ENCODE peak calls at places on chromosome 11, in ten cellular contexts. X is AG09309; E is HL-60; W is mammary epithelial cell; Z is lung; T is Panc1; G is naive thymus-derived CD4-positive, alpha-beta T cell; V is GM23338; D is neuronal stem cell; N is upper lobe of right lung. K is an unnamed sample.

GRCh38 chr11:44865866-44866272 is 84.8 kb downstream of the TP53I11 start:
- DNase-seq in V (no peak), D (no peak), G (no peak), T (no peak), N (no peak), Z (no peak), W (no peak), E (no peak), X (no peak), K (no peak)

GRCh38 chr11:120089036-120090001 is 48.6 kb downstream of the TRIM29 start:
- DNase-seq in E (no peak), W (no peak), V (no peak), T (no peak), G (no peak), Z (no peak), N (peak), X (no peak), D (no peak), K (no peak)

GRCh38 chr11:134667175-134667500 is 255.1 kb upstream of the B3GAT1 start:
- DNase-seq in E (no peak), N (no peak), G (no peak), Z (peak), T (no peak), W (no peak), X (no peak), D (no peak), V (no peak), K (no peak)

GRCh38 chr11:100562102-100562501 is 125.0 kb upstream of the ARHGAP42 start:
- DNase-seq in D (no peak), X (peak), E (no peak), N (no peak), Z (no peak), T (no peak), G (no peak), V (no peak), W (peak), K (peak)

GRCh38 chr11:8019671-8020597 is 32.8 kb downstream of the EIF3F start:
- DNase-seq in V (peak), X (no peak), Z (no peak), G (peak), D (no peak), W (peak), T (no peak), N (peak), E (no peak), K (no peak)

GRCh38 chr11:131889146-131889577 is 518.7 kb downstream of the NTM start:
- DNase-seq in G (no peak), D (no peak), V (peak), T (no peak), N (no peak), W (peak), Z (no peak), E (no peak), X (peak), K (peak)

GRCh38 chr11:128513915-128514681 is 73.3 kb downstream of the ETS1 start:
- DNase-seq in Z (no peak), G (peak), W (no peak), V (no peak), E (no peak), X (no peak), N (no peak), T (no peak), D (no peak), K (no peak)

GRCh38 chr11:111162306-111162705 is 83.2 kb upstream of the POU2AF2 start:
- DNase-seq in Z (no peak), N (no peak), T (no peak), V (no peak), W (peak), G (no peak), X (no peak), E (no peak), D (no peak), K (no peak)

GRCh38 chr11:76241243-76242000 is 35.1 kb upstream of the WNT11 start:
- DNase-seq in T (no peak), N (no peak), E (no peak), Z (no peak), G (no peak), W (no peak), V (no peak), D (no peak), X (no peak), K (no peak)

GRCh38 chr11:93519179-93519578 is 24.0 kb downstream of the SMCO4 start:
- DNase-seq in W (no peak), G (no peak), Z (no peak), D (no peak), E (no peak), N (no peak), X (no peak), V (no peak), T (no peak), K (no peak)

GRCh38 chr11:117641008-117641915 is 155.8 kb downstream of the DSCAML1 start:
- DNase-seq in W (no peak), E (no peak), T (no peak), Z (no peak), V (no peak), G (no peak), N (peak), D (no peak), X (no peak), K (no peak)

GRCh38 chr11:48043111-48043997 is 63.0 kb downstream of the PTPRJ start:
- DNase-seq in N (no peak), W (no peak), V (no peak), T (no peak), X (no peak), Z (no peak), E (peak), D (no peak), G (peak), K (no peak)

GRCh38 chr11:72609451-72609850 is 64.8 kb downstream of the PDE2A start:
- DNase-seq in W (no peak), T (no peak), N (no peak), V (no peak), G (no peak), D (no peak), E (no peak), X (no peak), Z (no peak), K (no peak)

GRCh38 chr11:84686726-84687125 is 940.4 kb downstream of the DLG2 start:
- DNase-seq in N (no peak), X (no peak), D (no peak), W (no peak), Z (no peak), T (no peak), V (peak), E (no peak), G (no peak), K (no peak)

GRCh38 chr11:77197626-77198320 is 69.7 kb downstream of the MYO7A start:
- DNase-seq in Z (no peak), G (no peak), E (no peak), V (no peak), X (no peak), D (no peak), W (no peak), T (no peak), N (peak), K (no peak)

GRCh38 chr11:73660497-73661034 is 14.2 kb downstream of the PLEKHB1 start:
- DNase-seq in D (no peak), G (no peak), Z (no peak), E (no peak), T (no peak), V (no peak), N (no peak), W (no peak), X (no peak), K (no peak)

GRCh38 chr11:130874396-130874795 is 41.9 kb downstream of the SNX19 start:
- DNase-seq in X (no peak), E (no peak), W (peak), N (no peak), D (no peak), T (no peak), Z (no peak), V (no peak), G (no peak), K (no peak)

GRCh38 chr11:130874955-130875531 is 41.2 kb downstream of the SNX19 start:
- DNase-seq in E (no peak), X (no peak), D (no peak), Z (no peak), N (no peak), W (no peak), V (no peak), T (no peak), G (no peak), K (no peak)

GRCh38 chr11:130872961-130873360 is 43.3 kb downstream of the SNX19 start:
- DNase-seq in Z (no peak), D (no peak), N (no peak), E (no peak), G (no peak), W (peak), V (no peak), X (peak), T (no peak), K (peak)

GRCh38 chr11:130872513-130872912 is 43.8 kb downstream of the SNX19 start:
- DNase-seq in D (no peak), Z (no peak), V (no peak), N (no peak), W (no peak), E (no peak), G (no peak), T (no peak), X (no peak), K (no peak)

GRCh38 chr11:130873766-130874165 is 42.5 kb downstream of the SNX19 start:
- DNase-seq in N (no peak), X (no peak), Z (no peak), T (no peak), V (no peak), D (no peak), W (peak), E (no peak), G (no peak), K (peak)
- H3K4me3 ChIP-seq in N (no peak), X (no peak), Z (no peak), T (no peak), V (no peak), D (no peak), W (no peak), E (no peak), G (no peak), K (no peak)

GRCh38 chr11:2443881-2444300 is 423 bp downstream of the TRPM5 start:
- DNase-seq in X (no peak), E (no peak), N (peak), W (no peak), T (no peak), Z (no peak), G (no peak), V (no peak), D (no peak), K (no peak)
- H3K4me3 ChIP-seq in X (no peak), E (no peak), N (peak), W (no peak), T (no peak), Z (no peak), G (no peak), V (peak), D (no peak), K (no peak)

DNA sequence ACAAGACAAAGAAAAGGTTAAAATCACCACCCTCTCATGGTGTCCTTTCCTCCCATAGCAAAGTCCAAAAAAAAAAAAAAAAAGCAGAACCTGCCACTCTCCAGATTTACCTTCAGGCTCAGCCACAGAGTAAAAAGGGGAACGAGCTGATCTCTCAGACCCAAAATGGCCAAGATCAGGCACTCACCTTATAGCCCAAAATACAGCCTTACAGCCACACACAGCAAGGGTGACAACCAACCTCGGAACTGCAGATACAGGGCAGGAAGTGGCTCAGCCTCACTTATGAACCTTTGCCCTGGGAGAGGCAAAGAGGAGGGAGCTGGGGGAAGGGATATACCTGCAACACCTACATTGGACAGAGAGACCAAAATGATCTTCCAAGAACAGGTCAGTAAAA is 4.5 kb downstream of the FHIP1B start:
- DNase-seq in E (peak), V (no peak), D (no peak), G (no peak), N (no peak), Z (no peak), W (no peak), T (no peak), X (no peak), K (no peak)
- H3K4me3 ChIP-seq in E (no peak), V (no peak), D (no peak), G (no peak), N (no peak), Z (no peak), W (no peak), T (no peak), X (no peak), K (no peak)

GRCh38 chr11:69593851-69594250 is 47.1 kb upstream of the CCND1 start:
- DNase-seq in W (no peak), X (no peak), G (no peak), D (no peak), Z (no peak), T (no peak), N (no peak), V (no peak), E (no peak), K (no peak)

GRCh38 chr11:69594481-69594880 is 46.5 kb upstream of the CCND1 start:
- DNase-seq in W (no peak), D (no peak), X (no peak), G (no peak), N (no peak), E (no peak), V (no peak), T (no peak), Z (no peak), K (no peak)

GRCh38 chr11:69598147-69598546 is 42.8 kb upstream of the CCND1 start:
- DNase-seq in X (no peak), E (peak), D (no peak), G (no peak), T (no peak), Z (no peak), N (no peak), W (no peak), V (peak), K (no peak)

GRCh38 chr11:69592986-69593385 is 48.0 kb upstream of the CCND1 start:
- DNase-seq in V (no peak), W (no peak), T (no peak), X (no peak), G (no peak), E (no peak), Z (no peak), D (no peak), N (no peak), K (no peak)

DNA sequence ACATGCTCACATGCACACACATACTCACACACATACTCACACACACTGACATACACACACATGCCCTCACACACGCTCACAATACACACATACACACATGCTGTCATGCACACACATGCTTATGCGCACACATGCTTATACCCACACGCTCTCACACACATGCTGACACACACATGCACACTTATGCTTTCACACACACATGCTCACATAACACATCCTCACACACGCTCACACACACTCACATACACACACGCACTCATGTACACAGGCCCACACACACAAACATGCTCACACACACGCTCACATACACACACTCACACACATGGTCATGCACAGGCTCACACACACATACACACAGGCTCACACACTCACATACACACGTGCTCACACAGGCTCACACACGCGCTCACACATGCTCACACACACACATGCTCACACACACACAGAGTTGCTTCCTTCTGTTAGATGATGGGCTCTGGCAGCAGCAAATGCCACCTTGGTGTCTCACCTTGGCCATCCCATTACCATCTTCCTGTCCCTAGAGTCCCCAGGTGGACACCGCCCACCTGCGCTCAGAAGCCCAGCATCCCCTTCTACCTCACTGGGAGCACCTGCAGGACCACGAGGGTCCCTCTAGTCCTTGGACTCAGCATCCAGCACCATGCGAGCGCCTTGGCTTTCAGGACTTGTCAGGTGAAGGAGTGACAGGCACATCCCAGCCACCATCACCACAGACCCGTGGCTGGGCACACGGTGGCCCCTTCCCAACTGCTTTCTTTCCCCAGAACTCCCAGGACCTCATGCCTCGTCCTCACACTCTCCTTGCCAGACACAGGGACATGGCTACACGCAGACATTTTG is 44.9 kb upstream of the CCND1 start:
- DNase-seq in V (no peak), N (no peak), E (no peak), G (no peak), Z (no peak), D (no peak), X (no peak), W (no peak), T (no peak), K (no peak)
- H3K4me3 ChIP-seq in V (no peak), N (no peak), E (no peak), G (no peak), Z (no peak), D (peak), X (no peak), W (no peak), T (no peak), K (no peak)

GRCh38 chr11:9550209-9550628 is 23.3 kb upstream of the WEE1 start:
- DNase-seq in V (no peak), W (no peak), T (no peak), N (no peak), D (no peak), Z (peak), X (no peak), G (no peak), E (no peak), K (no peak)
- H3K4me3 ChIP-seq in V (no peak), W (no peak), T (no peak), N (no peak), D (no peak), Z (no peak), X (no peak), G (no peak), E (no peak), K (no peak)

GRCh38 chr11:64887757-64888405 is 9.5 kb upstream of the EHD1 start:
- DNase-seq in V (peak), X (no peak), T (no peak), N (peak), G (peak), Z (peak), D (peak), W (peak), E (peak), K (no peak)
- H3K4me3 ChIP-seq in V (peak), X (no peak), T (peak), N (peak), G (peak), Z (no peak), D (no peak), W (no peak), E (no peak), K (no peak)